ENCODE peak calls at places on chromosomes 12 and 14, in six cellular contexts. H, J, Q, L, I and V are unnamed samples.

GRCh38 chr12:120466560-120467315 is 2.8 kb downstream of the SRSF9 start:
- DNase-seq in I (peak; percentile 60), H (peak; percentile 45), J (no peak), Q (peak; percentile 52), L (peak; percentile 72), V (peak; percentile 43)

GRCh38 chr14:30779210-30779609 is 95.1 kb upstream of the COCH start:
- DNase-seq in I (no peak), H (peak; percentile 48), J (no peak), L (no peak), Q (peak; percentile 50), V (no peak)

GRCh38 chr14:100640481-100641273 is 53.5 kb upstream of the BEGAIN start:
- DNase-seq in H (peak; percentile 28), Q (peak; percentile 40), I (no peak), L (no peak), J (no peak), V (no peak)

GRCh38 chr12:106152334-106152733 is 13.6 kb upstream of the NUAK1 start:
- DNase-seq in J (no peak), I (no peak), Q (no peak), L (no peak), H (no peak), V (no peak)

GRCh38 chr12:121581681-121582439 is 1.0 kb upstream of the KDM2B start:
- DNase-seq in L (no peak), Q (peak; percentile 68), J (peak; percentile 8), H (peak; percentile 50), I (no peak), V (no peak)

GRCh38 chr14:23428686-23429495 is 6.6 kb downstream of the MYH7 start:
- DNase-seq in J (no peak), Q (no peak), I (no peak), L (no peak), H (no peak), V (no peak)

GRCh38 chr14:42224053-42224888 is 617.6 kb downstream of the LRFN5 start:
- DNase-seq in Q (peak; percentile 73), J (peak; percentile 68), H (peak; percentile 68), I (peak; percentile 86), L (peak; percentile 61), V (peak; percentile 27)

GRCh38 chr12:3455312-3455711 is 35.7 kb upstream of the PRMT8 start:
- DNase-seq in H (no peak), L (peak; percentile 23), Q (no peak), I (no peak), J (no peak), V (no peak)

GRCh38 chr12:77925536-77926108 is 94.9 kb downstream of the NAV3 start:
- DNase-seq in L (peak; percentile 90), J (peak; percentile 68), I (peak; percentile 49), Q (peak; percentile 94), H (peak; percentile 92), V (peak; percentile 52)

GRCh38 chr14:100031506-100032281 is 33.5 kb upstream of the EVL start:
- DNase-seq in Q (peak; percentile 99), I (no peak), H (peak; percentile 99), J (no peak), L (no peak), V (peak; percentile 98)

GRCh38 chr14:100072783-100073346 is 7.6 kb downstream of the EVL start:
- DNase-seq in H (no peak), I (peak; percentile 37), J (no peak), L (no peak), Q (no peak), V (peak; percentile 57)

GRCh38 chr12:57190037-57190436 is 26.6 kb upstream of the NXPH4 start:
- DNase-seq in I (no peak), L (no peak), J (no peak), Q (no peak), H (no peak), V (no peak)

DNA sequence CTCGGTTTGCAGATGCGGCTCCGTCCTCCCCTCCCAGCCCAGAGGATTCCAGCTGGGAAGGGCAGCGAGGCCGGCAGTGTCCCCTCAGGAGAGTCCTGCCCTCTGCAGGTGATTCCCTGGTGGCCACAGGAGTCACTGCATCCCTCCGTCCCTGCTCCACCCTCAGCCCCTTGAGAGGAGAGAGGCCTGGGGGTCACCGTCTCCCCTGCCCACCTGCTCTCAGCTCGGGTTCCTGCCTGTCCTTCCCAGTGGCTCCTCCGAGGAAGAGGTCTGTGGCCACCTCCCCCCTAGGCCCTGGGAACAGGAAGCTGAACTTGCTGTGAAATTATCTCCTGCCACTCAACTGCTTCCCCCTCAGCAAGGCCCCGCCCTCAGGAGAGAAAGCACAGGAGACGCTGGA is 12.9 kb upstream of the GALNT9 start:
- DNase-seq in H (no peak), Q (no peak), L (peak; percentile 80), J (peak; percentile 17), I (peak; percentile 76), V (no peak)
- H2BK5ac ChIP-seq in H (no peak overlapping the region), Q (no peak overlapping the region), L (no peak overlapping the region), J (no peak overlapping the region), I (no peak overlapping the region), V (no peak overlapping the region)

GRCh38 chr14:37813746-37814145 is 218.3 kb downstream of the TTC6 start:
- DNase-seq in H (peak; percentile 1), L (no peak), Q (no peak), J (no peak), I (no peak), V (no peak)

GRCh38 chr14:37816135-37816534 is 220.7 kb downstream of the TTC6 start:
- DNase-seq in H (no peak), Q (no peak), I (no peak), L (no peak), J (no peak), V (no peak)

GRCh38 chr14:37824936-37825698 is 229.7 kb downstream of the TTC6 start:
- DNase-seq in J (no peak), H (no peak), Q (peak; percentile 58), I (no peak), L (no peak), V (no peak)

GRCh38 chr14:37816743-37817295 is 221.4 kb downstream of the TTC6 start:
- DNase-seq in L (no peak), J (no peak), Q (no peak), I (no peak), H (no peak), V (no peak)

DNA sequence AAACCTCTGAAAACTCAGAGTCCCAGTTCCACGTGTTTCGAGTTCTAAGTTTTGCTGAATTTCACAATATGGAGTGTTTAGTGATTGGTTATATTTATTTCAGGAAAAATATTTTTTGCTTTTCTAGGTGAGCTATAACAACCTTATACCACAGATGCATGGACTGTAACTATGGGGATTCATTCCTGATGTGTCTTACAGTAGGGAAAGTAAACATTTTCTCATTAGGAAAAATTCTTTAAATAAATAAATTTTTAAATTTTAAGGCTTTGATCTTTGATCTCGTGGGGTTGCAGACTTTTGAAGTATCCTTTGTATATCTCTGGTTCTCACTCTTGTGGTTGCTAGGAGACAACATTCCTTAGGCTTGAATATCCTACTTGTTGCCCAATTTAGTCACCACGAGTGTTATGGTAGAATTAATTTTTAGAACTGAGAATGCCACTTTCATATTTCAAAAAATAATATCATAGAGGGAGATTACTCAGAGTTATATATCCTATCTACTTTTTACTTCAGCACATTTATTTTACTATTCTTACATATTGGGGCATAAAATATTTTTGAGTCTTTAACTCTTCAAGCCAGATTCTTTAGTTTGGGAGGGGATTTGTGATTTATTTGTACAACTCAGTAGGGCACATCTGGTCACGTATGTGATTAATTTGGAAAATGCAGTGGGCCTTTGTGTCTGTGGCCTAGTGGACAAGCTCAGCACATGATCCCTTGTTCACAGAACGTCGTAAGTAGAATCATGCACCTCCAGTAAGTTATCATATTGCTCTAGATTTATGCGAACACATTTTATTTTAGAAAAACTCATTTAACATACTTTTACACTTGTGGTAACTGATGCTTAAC is 224.0 kb downstream of the TTC6 start:
- DNase-seq in Q (peak; percentile 70), H (peak; percentile 29), J (no peak), I (no peak), L (no peak), V (no peak)
- H4K91ac ChIP-seq in Q (no peak overlapping the region), H (no peak overlapping the region), J (no peak overlapping the region), I (no peak overlapping the region), L (no peak overlapping the region), V (no peak overlapping the region)

GRCh38 chr14:81220488-81220766 is 332 bp downstream of the GTF2A1 start:
- DNase-seq in J (no peak), I (no peak), Q (no peak), L (no peak), H (no peak), V (no peak)

GRCh38 chr14:81219210-81219820 is 1.4 kb downstream of the GTF2A1 start:
- DNase-seq in I (peak; percentile 90), H (peak; percentile 98), J (peak; percentile 90), L (peak; percentile 92), Q (peak; percentile 99), V (peak; percentile 95)

GRCh38 chr14:81219821-81220487 is 805 bp downstream of the GTF2A1 start:
- DNase-seq in L (no peak), I (peak; percentile 51), Q (no peak), H (peak; percentile 7), J (no peak), V (peak; percentile 56)

GRCh38 chr14:81221579-81222102 is 882 bp upstream of the GTF2A1 start:
- DNase-seq in J (no peak), L (no peak), I (no peak), Q (no peak), H (peak; percentile 5), V (no peak)

DNA sequence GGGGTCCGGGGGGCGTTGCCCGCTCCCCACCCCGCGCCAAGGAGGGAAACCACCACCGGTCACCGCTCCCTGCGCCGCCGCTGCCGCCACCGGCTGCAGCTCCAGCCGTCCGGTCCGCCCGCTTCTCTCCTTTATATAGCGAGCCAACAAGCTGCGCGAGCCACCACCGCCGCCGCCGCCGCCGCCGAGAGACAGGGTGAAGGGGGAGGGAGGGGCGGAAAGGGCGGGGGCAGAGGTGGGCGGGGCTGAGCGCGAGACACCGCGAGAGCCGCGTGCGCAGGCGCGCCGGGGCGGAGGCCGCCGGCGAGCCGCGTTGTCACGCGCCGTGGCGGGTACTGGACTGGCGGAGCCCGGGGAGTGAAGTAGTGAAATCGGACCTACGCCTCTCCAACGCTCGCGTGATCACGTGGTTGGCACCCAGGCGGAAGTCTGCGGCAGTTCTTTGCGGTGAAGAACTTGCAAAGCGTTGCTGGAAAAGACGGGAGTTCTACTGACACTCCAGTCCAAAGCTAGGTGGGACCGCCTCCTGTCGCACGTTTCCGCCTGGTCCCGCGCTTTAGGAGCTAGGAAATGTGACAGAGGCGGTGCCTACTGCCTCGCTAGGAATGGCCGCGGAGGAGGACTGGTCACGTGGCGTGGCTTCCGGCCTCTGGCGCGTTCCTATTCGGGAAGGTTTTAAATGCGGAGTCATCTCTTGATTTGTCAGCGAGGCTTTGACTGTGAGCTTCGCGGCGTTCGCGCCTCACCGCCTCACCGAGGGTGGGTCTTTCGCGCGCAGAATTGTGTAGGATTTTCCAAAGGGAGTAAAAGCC is at the start of gene GTF2A1:
- DNase-seq in H (peak; percentile 96), J (peak; percentile 94), L (peak; percentile 97), I (peak; percentile 94), Q (peak; percentile 97), V (peak; percentile 96)
- H2AK5ac ChIP-seq in H (peak within 1 kb of the TSS; percentile 84), J (peak within 1 kb of the TSS; percentile 43), L (peak within 1 kb of the TSS; percentile 92), I (peak within 1 kb of the TSS; percentile 55), Q (peak within 1 kb of the TSS; percentile 91), V (peak within 1 kb of the TSS; percentile 9)

GRCh38 chr12:113896194-113896593 is 69.9 kb downstream of the RBM19 start:
- DNase-seq in Q (no peak), J (no peak), L (peak; percentile 95), H (no peak), I (peak; percentile 67), V (peak; percentile 44)

GRCh38 chr12:113896841-113897240 is 69.3 kb downstream of the RBM19 start:
- DNase-seq in H (no peak), L (no peak), Q (no peak), I (no peak), J (no peak), V (no peak)

GRCh38 chr12:113895176-113895575 is 70.9 kb downstream of the RBM19 start:
- DNase-seq in J (no peak), H (no peak), Q (no peak), I (no peak), L (no peak), V (no peak)

GRCh38 chr12:113893221-113893620 is 72.9 kb downstream of the RBM19 start:
- DNase-seq in Q (no peak), J (no peak), H (no peak), I (no peak), L (no peak), V (no peak)

GRCh38 chr12:113894717-113895116 is 71.4 kb downstream of the RBM19 start:
- DNase-seq in I (no peak), H (no peak), Q (no peak), L (no peak), J (no peak), V (no peak)
- H2BK5ac ChIP-seq in I (no peak overlapping the region), H (no peak overlapping the region), Q (no peak overlapping the region), L (no peak overlapping the region), J (no peak overlapping the region), V (no peak overlapping the region)